ENCODE peak calls at places on chromosomes 12 and 14, in six cellular contexts. W, O, L, M, C and K are unnamed samples.

GRCh38 chr14:77014004-77014604 is 14.4 kb downstream of the IRF2BPL start:
- DNase-seq in C (peak), L (no peak), W (peak), O (peak), M (peak), K (no peak)

GRCh38 chr12:114626-115211 is 48.2 kb downstream of the IQSEC3 start:
- DNase-seq in C (no peak), O (no peak), W (no peak), M (no peak), L (no peak), K (no peak)

GRCh38 chr12:51667269-51667668 is 76.2 kb downstream of the SCN8A start:
- DNase-seq in C (no peak), M (no peak), L (no peak), W (no peak), O (no peak), K (no peak)

GRCh38 chr12:124273630-124274029 is 21.3 kb upstream of the RFLNA start:
- DNase-seq in M (no peak), L (peak), W (peak), O (peak), C (no peak), K (no peak)

GRCh38 chr12:84276215-84276614 is 636.4 kb downstream of the SLC6A15 start:
- DNase-seq in C (no peak), W (no peak), M (no peak), L (no peak), O (no peak), K (no peak)

GRCh38 chr12:122437656-122438121 is 15.2 kb upstream of the CLIP1 start:
- DNase-seq in C (peak), O (no peak), M (peak), L (no peak), W (peak), K (no peak)

GRCh38 chr12:96140110-96140509 is 54.1 kb upstream of the ELK3 start:
- DNase-seq in M (no peak), O (no peak), W (peak), C (no peak), L (peak), K (no peak)

GRCh38 chr14:61330511-61330910 is 9.1 kb downstream of the PRKCH start:
- DNase-seq in L (no peak), O (no peak), C (no peak), W (no peak), M (no peak), K (no peak)

GRCh38 chr12:52692253-52692652 is 11.1 kb downstream of the KRT77 start:
- DNase-seq in O (peak), C (no peak), M (no peak), L (no peak), W (no peak), K (no peak)

GRCh38 chr14:89447182-89447970 is 30.3 kb upstream of the FOXN3 start:
- DNase-seq in W (no peak), L (no peak), O (no peak), C (no peak), M (peak), K (no peak)

GRCh38 chr14:91834571-91834970 is 32.8 kb downstream of the TC2N start:
- DNase-seq in L (no peak), W (no peak), C (no peak), O (peak), M (no peak), K (no peak)

GRCh38 chr12:53181935-53182334 is 1.2 kb upstream of the CSAD start:
- DNase-seq in C (no peak), O (no peak), M (no peak), L (no peak), W (no peak), K (no peak)

GRCh38 chr14:103260629-103261124 is 73.4 kb upstream of the EIF5 start:
- DNase-seq in O (no peak), L (peak), C (peak), W (peak), M (peak), K (no peak)

GRCh38 chr12:124172646-124173045 is 122.2 kb upstream of the RFLNA start:
- DNase-seq in C (no peak), W (peak), M (no peak), O (no peak), L (peak), K (no peak)